ENCODE peak calls at places on chromosomes 6 and 20, in seven cellular contexts. T, P, R, U, J, G and V are unnamed samples.

GRCh38 chr20:46130534-46130933 is 12.4 kb downstream of the CD40 start:
- DNase-seq in T (no peak), P (no peak), R (no peak), U (no peak), J (no peak), G (no peak), V (peak)

GRCh38 chr20:46122071-46122470 is 4.0 kb downstream of the CD40 start:
- DNase-seq in T (no peak), P (peak), R (no peak), U (peak), J (no peak), G (no peak), V (no peak)

GRCh38 chr6:148175511-148176188 is 167.0 kb upstream of the SASH1 start:
- DNase-seq in T (no peak), P (no peak), R (no peak), U (peak), J (no peak), G (no peak), V (no peak)

GRCh38 chr6:139540276-139540675 is 165.8 kb upstream of the CITED2 start:
- DNase-seq in T (peak), P (peak), R (no peak), U (peak), J (no peak), G (no peak), V (no peak)

GRCh38 chr20:60926831-60927230 is 325.2 kb upstream of the CDH4 start:
- DNase-seq in T (no peak), P (no peak), R (no peak), U (no peak), J (no peak), G (no peak), V (no peak)

GRCh38 chr6:169972736-169973135 is 221.3 kb downstream of the ERMARD start:
- DNase-seq in T (no peak), P (no peak), R (peak), U (no peak), J (no peak), G (no peak), V (peak)

GRCh38 chr6:43942011-43942442 is 172.0 kb downstream of the VEGFA start:
- DNase-seq in T (no peak), P (no peak), R (no peak), U (no peak), J (no peak), G (no peak), V (peak)

GRCh38 chr20:62795023-62795761 is 1.1 kb upstream of the MRGBP start:
- DNase-seq in T (peak), P (no peak), R (peak), U (peak), J (no peak), G (peak), V (peak)

GRCh38 chr6:136076496-136076895 is 173.6 kb downstream of the MTFR2 start:
- DNase-seq in T (no peak), P (peak), R (no peak), U (peak), J (no peak), G (no peak), V (no peak)

GRCh38 chr6:38149526-38149925 is 330.0 kb downstream of the ZFAND3 start:
- DNase-seq in T (no peak), P (no peak), R (no peak), U (peak), J (no peak), G (no peak), V (no peak)

GRCh38 chr20:22918286-22918983 is 116.7 kb upstream of the SSTR4 start:
- DNase-seq in T (no peak), P (no peak), R (no peak), U (no peak), J (no peak), G (no peak), V (no peak)

GRCh38 chr20:24657211-24657610 is 187.8 kb downstream of the SYNDIG1 start:
- DNase-seq in T (no peak), P (no peak), R (no peak), U (peak), J (no peak), G (no peak), V (peak)

GRCh38 chr6:44582930-44583329 is 195.4 kb downstream of the CDC5L start:
- DNase-seq in T (no peak), P (no peak), R (no peak), U (no peak), J (no peak), G (no peak), V (no peak)

GRCh38 chr20:32358883-32359632 is 927 bp downstream of the ASXL1 start:
- DNase-seq in T (peak), P (peak), R (peak), U (peak), J (peak), G (peak), V (peak)

GRCh38 chr6:167428664-167429063 is 103.8 kb downstream of the TTLL2 start:
- DNase-seq in T (no peak), P (no peak), R (no peak), U (no peak), J (no peak), G (no peak), V (no peak)

GRCh38 chr6:138541793-138542481 is 42.6 kb upstream of the NHSL1 start:
- DNase-seq in T (no peak), P (no peak), R (no peak), U (peak), J (no peak), G (no peak), V (no peak)

GRCh38 chr6:143426025-143426424 is 24.5 kb downstream of the ADAT2 start:
- DNase-seq in T (no peak), P (no peak), R (no peak), U (peak), J (no peak), G (no peak), V (no peak)

GRCh38 chr20:2747676-2748235 is 52.7 kb downstream of the CPXM1 start:
- DNase-seq in T (no peak), P (peak), R (no peak), U (no peak), J (no peak), G (no peak), V (no peak)

GRCh38 chr20:38353298-38353697 is 7.0 kb downstream of the LBP start:
- DNase-seq in T (no peak), P (no peak), R (no peak), U (peak), J (peak), G (no peak), V (no peak)

GRCh38 chr6:166423781-166424180 is 41.0 kb upstream of the MPC1 start:
- DNase-seq in T (no peak), P (no peak), R (no peak), U (no peak), J (no peak), G (no peak), V (no peak)

GRCh38 chr6:140921366-140922226 is 1211.1 kb upstream of the GJE1 start:
- DNase-seq in T (no peak), P (peak), R (no peak), U (peak), J (peak), G (peak), V (no peak)

GRCh38 chr6:133710826-133711225 is 178.1 kb upstream of the TCF21 start:
- DNase-seq in T (no peak), P (no peak), R (no peak), U (no peak), J (no peak), G (no peak), V (no peak)

GRCh38 chr20:1005452-1006027 is 3.4 kb upstream of the RSPO4 start:
- DNase-seq in T (no peak), P (peak), R (peak), U (peak), J (peak), G (peak), V (no peak)

GRCh38 chr6:110198561-110198960 is 18.3 kb downstream of the CDC40 start:
- DNase-seq in T (no peak), P (no peak), R (no peak), U (no peak), J (no peak), G (no peak), V (no peak)

GRCh38 chr6:28944412-28945006 is 20.7 kb upstream of the TRIM27 start:
- DNase-seq in T (peak), P (peak), R (peak), U (peak), J (no peak), G (peak), V (no peak)

GRCh38 chr20:14924433-14924832 is 587.0 kb upstream of the FLRT3 start:
- DNase-seq in T (no peak), P (no peak), R (no peak), U (no peak), J (no peak), G (no peak), V (no peak)

GRCh38 chr6:43847741-43848630 is 78.0 kb downstream of the VEGFA start:
- DNase-seq in T (no peak), P (no peak), R (no peak), U (peak), J (no peak), G (no peak), V (no peak)